ENCODE peak calls at places on chromosomes 5 and 9, in ten cellular contexts. B, G, N, Y, V, C, R, H, T and S are unnamed samples.

GRCh38 chr9:89366711-89367110 is 48.4 kb downstream of the SECISBP2 start:
- DNase-seq in B (no peak), G (no peak), N (no peak), Y (no peak), V (no peak), C (no peak), R (no peak), H (no peak), T (no peak), S (no peak)

GRCh38 chr5:77935516-77936364 is 159.6 kb upstream of the TBCA start:
- DNase-seq in B (no peak), G (no peak), N (no peak), Y (no peak), V (no peak), C (no peak), R (no peak), H (peak; percentile 17), T (peak; percentile 83), S (no peak)

GRCh38 chr5:13533833-13534232 is 410.7 kb downstream of the DNAH5 start:
- DNase-seq in B (no peak), G (no peak), N (no peak), Y (no peak), V (no peak), C (no peak), R (no peak), H (no peak), T (no peak), S (no peak)

GRCh38 chr5:94240616-94241287 is 377.7 kb downstream of the KIAA0825 start:
- DNase-seq in B (peak; percentile 38), G (no peak), N (no peak), Y (peak; percentile 18), V (no peak), C (no peak), R (no peak), H (peak; percentile 89), T (no peak), S (peak; percentile 72)

GRCh38 chr9:134263575-134263974 is 62.7 kb upstream of the RXRA start:
- DNase-seq in B (no peak), G (no peak), N (no peak), Y (no peak), V (no peak), C (no peak), R (no peak), H (peak; percentile 3), T (no peak), S (no peak)

GRCh38 chr5:80707645-80708044 is 52.9 kb upstream of the DHFR start:
- DNase-seq in B (peak; percentile 56), G (no peak), N (no peak), Y (no peak), V (no peak), C (no peak), R (no peak), H (peak; percentile 33), T (no peak), S (no peak)

GRCh38 chr5:82387041-82387818 is 109.1 kb upstream of the RPS23 start:
- DNase-seq in B (peak; percentile 18), G (no peak), N (no peak), Y (peak; percentile 93), V (no peak), C (no peak), R (no peak), H (peak; percentile 96), T (no peak), S (no peak)

GRCh38 chr9:131677445-131678180 is 62.3 kb downstream of the RAPGEF1 start:
- DNase-seq in B (peak; percentile 83), G (no peak), N (no peak), Y (peak; percentile 48), V (no peak), C (no peak), R (no peak), H (peak; percentile 77), T (no peak), S (peak; percentile 65)

GRCh38 chr9:134868751-134869553 is 11.7 kb upstream of the FCN2 start:
- DNase-seq in B (no peak), G (no peak), N (no peak), Y (no peak), V (no peak), C (peak; percentile 15), R (no peak), H (no peak), T (no peak), S (no peak)

GRCh38 chr5:177103523-177104253 is 17.0 kb downstream of the FGFR4 start:
- DNase-seq in B (peak; percentile 73), G (no peak), N (no peak), Y (peak; percentile 38), V (no peak), C (no peak), R (no peak), H (no peak), T (no peak), S (no peak)

GRCh38 chr5:177100714-177101121 is 14.0 kb downstream of the FGFR4 start:
- DNase-seq in B (peak; percentile 48), G (no peak), N (no peak), Y (peak; percentile 52), V (no peak), C (no peak), R (no peak), H (no peak), T (no peak), S (no peak)

GRCh38 chr5:177107159-177107558 is 20.4 kb downstream of the FGFR4 start:
- DNase-seq in B (no peak), G (no peak), N (no peak), Y (no peak), V (no peak), C (no peak), R (no peak), H (no peak), T (no peak), S (no peak)

GRCh38 chr5:177109810-177110209 is 23.1 kb downstream of the FGFR4 start:
- DNase-seq in B (no peak), G (no peak), N (no peak), Y (no peak), V (no peak), C (peak; percentile 74), R (no peak), H (no peak), T (no peak), S (no peak)

DNA sequence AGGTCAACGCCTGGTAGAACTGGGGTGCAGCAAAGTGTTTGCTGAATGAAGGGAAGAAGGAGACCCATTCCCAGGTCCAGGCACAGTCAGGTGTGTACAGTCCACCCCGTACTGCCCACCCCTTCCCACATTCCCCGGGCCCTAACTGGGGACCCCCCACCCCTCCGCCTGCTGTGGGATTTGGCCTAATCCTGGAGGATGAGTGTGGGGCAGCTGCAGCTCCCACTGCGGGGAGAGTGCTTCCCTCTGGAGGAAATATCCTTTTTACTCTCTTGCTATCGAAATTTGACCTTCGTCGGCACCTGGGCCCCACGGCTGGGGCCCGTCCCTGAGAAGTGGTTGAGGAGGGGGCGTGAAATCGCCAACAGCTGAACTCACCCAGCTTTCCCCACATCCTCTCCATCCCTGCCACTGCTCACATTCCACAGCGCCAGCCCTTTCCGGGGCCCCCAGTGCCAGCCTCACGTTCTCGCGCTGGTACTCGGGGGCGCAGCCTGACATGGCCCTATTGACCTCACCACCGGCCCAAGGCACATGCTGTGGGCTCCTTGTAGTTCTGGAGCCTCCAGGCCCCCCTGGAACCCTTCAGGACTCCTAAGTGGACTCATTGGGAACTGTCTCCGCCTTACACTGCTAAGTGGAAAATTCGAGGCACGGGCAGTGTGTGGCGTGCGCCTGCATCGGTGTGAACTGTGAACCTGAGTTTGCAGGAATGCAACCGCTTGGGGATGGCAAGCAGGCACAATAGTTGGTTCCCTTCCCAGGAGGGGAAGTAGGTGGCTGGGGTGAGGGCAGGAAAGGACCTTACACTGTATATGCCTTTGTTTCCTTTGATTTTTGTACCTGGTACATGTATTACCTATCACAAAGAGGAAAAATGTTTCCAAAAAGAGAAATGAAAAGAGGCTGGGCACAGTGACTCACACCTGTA is 19.1 kb downstream of the FGFR4 start:
- DNase-seq in B (no peak), G (no peak), N (no peak), Y (no peak), V (no peak), C (no peak), R (no peak), H (no peak), T (no peak), S (no peak)
- TF ChIP-seq CTCF in B (no peak), G (no peak), N (no peak), Y (no peak), V (no peak), C (no peak), R (no peak), H (no peak), T (no peak), S (no peak)

DNA sequence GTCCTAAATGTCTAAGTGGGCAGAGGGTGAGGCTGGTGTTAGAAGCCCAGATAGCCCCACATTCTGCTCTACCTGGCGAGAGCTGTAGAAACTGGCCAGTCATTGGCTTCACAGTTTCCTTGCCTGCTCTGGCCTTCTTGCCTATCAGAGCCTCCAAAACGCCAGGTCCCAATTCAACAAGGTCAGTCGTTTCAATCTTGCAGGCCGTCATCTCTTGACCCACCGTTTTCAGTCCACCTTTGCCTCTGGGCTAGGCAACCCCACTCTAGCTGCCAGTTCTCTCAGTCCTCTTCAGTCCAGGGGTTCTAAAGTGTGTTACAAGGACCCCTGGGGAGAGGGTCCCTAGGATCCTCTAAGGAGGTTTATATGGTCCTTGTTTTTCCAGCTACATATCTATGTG is 20.0 kb upstream of the TIFAB start:
- DNase-seq in B (no peak), G (no peak), N (no peak), Y (no peak), V (no peak), C (no peak), R (no peak), H (no peak), T (no peak), S (no peak)
- H3K27me3 ChIP-seq in B (peaks cover 73% of the 10 kb centered on the region), G (no peaks in the 10 kb centered on the region), N (peaks cover 4% of the 10 kb centered on the region), Y (no peaks in the 10 kb centered on the region), V (no peaks in the 10 kb centered on the region), C (no peaks in the 10 kb centered on the region), R (peaks cover 16% of the 10 kb centered on the region), H (peaks cover 6% of the 10 kb centered on the region), T (peaks cover 50% of the 10 kb centered on the region), S (peaks cover 2% of the 10 kb centered on the region)

DNA sequence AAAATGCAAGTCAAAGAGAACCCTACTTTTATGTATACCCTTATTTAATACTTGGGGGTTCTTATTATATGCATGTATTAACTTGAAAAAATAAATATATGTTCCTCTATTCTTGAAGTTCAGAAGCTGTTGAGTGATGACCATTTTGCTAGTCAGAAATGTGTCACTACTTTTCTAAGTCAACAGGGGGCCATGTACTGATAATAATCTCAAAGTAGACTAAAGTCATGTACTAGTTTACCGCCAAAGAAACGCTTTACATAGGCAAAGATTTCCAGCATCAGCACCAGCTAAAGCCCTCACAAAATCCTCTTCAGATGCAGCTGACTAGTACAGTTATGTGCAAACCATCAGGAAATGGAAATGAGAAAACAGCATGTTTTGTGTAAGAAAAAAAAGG is 5.7 kb upstream of the BHMT start:
- DNase-seq in B (no peak), G (no peak), N (no peak), Y (no peak), V (no peak), C (no peak), R (no peak), H (no peak), T (no peak), S (no peak)
- TF ChIP-seq CTCF in B (no peak), G (no peak), N (no peak), Y (no peak), V (no peak), C (no peak), R (no peak), H (no peak), T (peak; percentile 11), S (no peak)

DNA sequence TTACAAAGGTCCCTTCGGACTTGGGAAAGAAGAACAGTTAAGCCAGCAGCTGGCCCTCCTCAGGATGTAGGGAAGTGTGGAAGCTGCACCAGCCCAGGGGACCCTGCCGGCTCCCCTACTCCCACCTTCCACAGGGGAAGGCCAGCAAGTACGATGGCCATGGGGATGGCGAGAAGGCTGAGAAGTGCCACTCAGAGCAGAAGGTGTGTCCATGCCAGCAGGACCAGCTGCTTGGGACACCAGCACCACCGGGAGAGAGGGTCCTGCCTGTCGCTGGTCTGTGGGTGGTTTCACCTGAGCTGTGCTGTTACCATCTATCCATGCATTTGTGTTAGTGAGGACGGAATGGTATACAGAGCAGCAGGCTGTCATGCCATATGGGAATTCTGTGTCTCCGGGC is 148.6 kb upstream of the PHYKPL start:
- DNase-seq in B (no peak), G (no peak), N (no peak), Y (no peak), V (no peak), C (no peak), R (no peak), H (no peak), T (no peak), S (no peak)
- H3K27me3 ChIP-seq in B (no peaks in the 10 kb centered on the region), G (no peaks in the 10 kb centered on the region), N (no peaks in the 10 kb centered on the region), Y (peaks cover 22% of the 10 kb centered on the region), V (no peaks in the 10 kb centered on the region), C (no peaks in the 10 kb centered on the region), R (no peaks in the 10 kb centered on the region), H (no peaks in the 10 kb centered on the region), T (no peaks in the 10 kb centered on the region), S (no peaks in the 10 kb centered on the region)